ENCODE peak calls at places on chromosome 7, in five cellular contexts. H is cardiac fibroblast; T is Karpas-422; Y is iPS-NIHi11; R is stimulated activated CD4-positive, alpha-beta T cell treated with anti-CD3 and anti-CD28 coated beads, Interleukin-15, amount 100 ng/mL, for 48 hours. F is an unnamed sample.

GRCh38 chr7:114853189-114853588 is 68.7 kb upstream of the MDFIC start:
- DNase-seq in R (no peak), Y (no peak), T (no peak), H (no peak), F (no peak)

GRCh38 chr7:44884553-44885393 is 557 bp downstream of the PURB start:
- DNase-seq in Y (peak), R (peak), H (peak), T (peak), F (no peak)

GRCh38 chr7:123748734-123749536 is at the start of gene WASL:
- DNase-seq in H (peak), T (peak), Y (peak), R (peak), F (peak)

GRCh38 chr7:156585025-156585648 is 55.4 kb upstream of the RNF32 start:
- DNase-seq in R (no peak), H (no peak), T (no peak), Y (peak), F (no peak)

GRCh38 chr7:12493407-12493806 is 77.1 kb upstream of the SCIN start:
- DNase-seq in H (peak), R (no peak), T (no peak), Y (no peak), F (no peak)

GRCh38 chr7:12244129-12244528 is 33.0 kb downstream of the TMEM106B start:
- DNase-seq in T (no peak), Y (peak), R (no peak), H (peak), F (peak)

GRCh38 chr7:32218741-32219283 is 148.6 kb upstream of the PDE1C start:
- DNase-seq in H (no peak), R (no peak), Y (no peak), T (no peak), F (no peak)

GRCh38 chr7:156067156-156067555 is 254.9 kb upstream of the SHH start:
- DNase-seq in T (peak), H (no peak), Y (no peak), R (no peak), F (no peak)

GRCh38 chr7:98760201-98760651 is 109.6 kb downstream of the TMEM130 start:
- DNase-seq in Y (no peak), H (peak), T (no peak), R (no peak), F (no peak)

GRCh38 chr7:151665363-151665762 is 145.7 kb upstream of the RHEB start:
- DNase-seq in R (no peak), T (no peak), H (peak), Y (no peak), F (no peak)

GRCh38 chr7:157441023-157441399 is 104.2 kb downstream of the DNAJB6 start:
- DNase-seq in H (no peak), R (no peak), T (no peak), Y (no peak), F (no peak)

GRCh38 chr7:47776335-47776734 is 171.9 kb downstream of the PKD1L1 start:
- DNase-seq in T (no peak), R (no peak), H (no peak), Y (no peak), F (no peak)

GRCh38 chr7:7207876-7208275 is 25.5 kb downstream of the C1GALT1 start:
- DNase-seq in H (no peak), R (no peak), T (no peak), Y (no peak), F (no peak)

GRCh38 chr7:126839624-126840023 is 413.1 kb downstream of the GRM8 start:
- DNase-seq in H (no peak), R (no peak), T (no peak), Y (no peak), F (no peak)

GRCh38 chr7:39670934-39671333 is 47.6 kb downstream of the RALA start:
- DNase-seq in H (no peak), R (no peak), Y (no peak), T (no peak), F (no peak)

GRCh38 chr7:107383203-107383602 is 86.7 kb upstream of the GPR22 start:
- DNase-seq in R (no peak), T (no peak), H (no peak), Y (no peak), F (no peak)

GRCh38 chr7:50591480-50592438 is 26.6 kb upstream of the DDC start:
- DNase-seq in T (peak), Y (no peak), R (no peak), H (no peak), F (no peak)

GRCh38 chr7:1510780-1511154 is 6.6 kb upstream of the INTS1 start:
- DNase-seq in T (no peak), R (no peak), Y (no peak), H (no peak), F (no peak)

GRCh38 chr7:1210321-1210978 is 22.2 kb upstream of the UNCX start:
- DNase-seq in Y (peak), R (no peak), H (peak), T (no peak), F (no peak)

GRCh38 chr7:22574756-22575517 is 74.9 kb upstream of the STEAP1B start:
- DNase-seq in R (no peak), H (no peak), Y (no peak), T (no peak), F (no peak)

GRCh38 chr7:156949541-156950380 is at the start of gene NOM1:
- DNase-seq in H (peak), T (peak), Y (peak), R (peak), F (peak)

GRCh38 chr7:44967571-44968446 is 11.0 kb downstream of the MYO1G start:
- DNase-seq in R (no peak), T (no peak), H (peak), Y (peak), F (peak)

GRCh38 chr7:96314402-96315108 is 7.3 kb downstream of the SLC25A13 start:
- DNase-seq in H (no peak), R (no peak), T (no peak), Y (peak), F (no peak)

GRCh38 chr7:143372070-143372469 is 9.1 kb upstream of the ZYX start:
- DNase-seq in T (no peak), Y (no peak), H (peak), R (no peak), F (no peak)

GRCh38 chr7:7256731-7257274 is 74.5 kb downstream of the C1GALT1 start:
- DNase-seq in R (no peak), H (no peak), T (no peak), Y (no peak), F (no peak)

GRCh38 chr7:21107101-21107500 is 320.4 kb upstream of the SP8 start:
- DNase-seq in Y (no peak), H (no peak), T (no peak), R (no peak), F (no peak)

GRCh38 chr7:158834799-158835784 is 5.8 kb upstream of the ESYT2 start:
- DNase-seq in R (no peak), T (no peak), H (no peak), Y (no peak), F (no peak)

GRCh38 chr7:141702047-141702567 is at the start of gene DENND11:
- DNase-seq in H (peak), T (peak), Y (peak), R (peak), F (peak)

GRCh38 chr7:128352138-128352537 is 8.4 kb upstream of the RBM28 start:
- DNase-seq in R (no peak), H (peak), T (no peak), Y (peak), F (no peak)

GRCh38 chr7:4042402-4042801 is 639.7 kb upstream of the FOXK1 start:
- DNase-seq in T (no peak), Y (no peak), H (no peak), R (no peak), F (no peak)

GRCh38 chr7:118801366-118801765 is 576.9 kb downstream of the ANKRD7 start:
- DNase-seq in R (no peak), Y (no peak), T (no peak), H (no peak), F (no peak)

GRCh38 chr7:31811650-31812461 is 124.8 kb downstream of the PPP1R17 start:
- DNase-seq in T (no peak), H (peak), Y (no peak), R (no peak), F (no peak)

GRCh38 chr7:46627038-46627315 is 705.9 kb upstream of the IGFBP3 start:
- DNase-seq in T (no peak), Y (no peak), R (no peak), H (no peak), F (no peak)

GRCh38 chr7:56115852-56116538 is at the start of gene NUPR2:
- DNase-seq in T (no peak), Y (no peak), R (no peak), H (no peak), F (no peak)

GRCh38 chr7:111886233-111886632 is 320.0 kb downstream of the DOCK4 start:
- DNase-seq in Y (no peak), R (no peak), H (no peak), T (no peak), F (no peak)

GRCh38 chr7:33129806-33130153 is 416 bp downstream of the BBS9 start:
- DNase-seq in Y (no peak), T (peak), H (no peak), R (no peak), F (peak)

GRCh38 chr7:16619979-16620408 is 25.6 kb downstream of the ANKMY2 start:
- DNase-seq in T (peak), H (no peak), Y (no peak), R (no peak), F (no peak)

GRCh38 chr7:155961241-155962190 is 149.3 kb upstream of the SHH start:
- DNase-seq in R (no peak), Y (no peak), H (peak), T (no peak), F (no peak)